ENCODE peak calls at places on chromosomes 12 and 14, in nine cellular contexts. One of them, this sample, is unnamed.

GRCh38 chr14:55802986-55803431 is 223.0 kb downstream of the KTN1 start:
- DNase-seq in RCC 7860: peak
- DNase-seq in stimulated activated CD4-positive, alpha-beta T cell treated with anti-CD3 and anti-CD28 coated beads, Interleukin-15, amount 100 ng/mL, for 1 hour: no peak
- DNase-seq in non-pigmented ciliary epithelial cell: no peak
- DNase-seq in Right ventricle myocardium superior: no peak
- DNase-seq in CD4-positive, CD25-positive, alpha-beta regulatory T cell: no peak
- DNase-seq in amygdala: no peak
- DNase-seq in neural progenitor cell: no peak
- DNase-seq in HuH-7.5: no peak
- DNase-seq in this sample: peak

GRCh38 chr12:3436496-3437060 is 54.4 kb upstream of the PRMT8 start:
- DNase-seq in RCC 7860: no peak
- DNase-seq in stimulated activated CD4-positive, alpha-beta T cell treated with anti-CD3 and anti-CD28 coated beads, Interleukin-15, amount 100 ng/mL, for 1 hour: no peak
- DNase-seq in non-pigmented ciliary epithelial cell: no peak
- DNase-seq in Right ventricle myocardium superior: no peak
- DNase-seq in CD4-positive, CD25-positive, alpha-beta regulatory T cell: no peak
- DNase-seq in amygdala: no peak
- DNase-seq in neural progenitor cell: no peak
- DNase-seq in HuH-7.5: no peak
- DNase-seq in this sample: no peak

GRCh38 chr12:102883204-102883799 is 33.7 kb downstream of the PAH start:
- DNase-seq in RCC 7860: no peak
- DNase-seq in stimulated activated CD4-positive, alpha-beta T cell treated with anti-CD3 and anti-CD28 coated beads, Interleukin-15, amount 100 ng/mL, for 1 hour: no peak
- DNase-seq in non-pigmented ciliary epithelial cell: no peak
- DNase-seq in Right ventricle myocardium superior: peak
- DNase-seq in CD4-positive, CD25-positive, alpha-beta regulatory T cell: peak
- DNase-seq in amygdala: peak
- DNase-seq in neural progenitor cell: peak
- DNase-seq in HuH-7.5: peak
- DNase-seq in this sample: peak

GRCh38 chr14:105153331-105153731 is 15.2 kb downstream of the JAG2 start:
- DNase-seq in RCC 7860: no peak
- DNase-seq in stimulated activated CD4-positive, alpha-beta T cell treated with anti-CD3 and anti-CD28 coated beads, Interleukin-15, amount 100 ng/mL, for 1 hour: no peak
- DNase-seq in non-pigmented ciliary epithelial cell: no peak
- DNase-seq in Right ventricle myocardium superior: peak
- DNase-seq in CD4-positive, CD25-positive, alpha-beta regulatory T cell: no peak
- DNase-seq in amygdala: no peak
- DNase-seq in neural progenitor cell: no peak
- DNase-seq in HuH-7.5: no peak
- DNase-seq in this sample: no peak

GRCh38 chr14:75969126-75969525 is 12.7 kb downstream of the TGFB3 start:
- DNase-seq in RCC 7860: no peak
- DNase-seq in stimulated activated CD4-positive, alpha-beta T cell treated with anti-CD3 and anti-CD28 coated beads, Interleukin-15, amount 100 ng/mL, for 1 hour: no peak
- DNase-seq in non-pigmented ciliary epithelial cell: no peak
- DNase-seq in Right ventricle myocardium superior: no peak
- DNase-seq in CD4-positive, CD25-positive, alpha-beta regulatory T cell: no peak
- DNase-seq in amygdala: no peak
- DNase-seq in neural progenitor cell: no peak
- DNase-seq in HuH-7.5: no peak
- DNase-seq in this sample: no peak

GRCh38 chr12:3132636-3133409 is 55.6 kb downstream of the TSPAN9 start:
- DNase-seq in RCC 7860: no peak
- DNase-seq in stimulated activated CD4-positive, alpha-beta T cell treated with anti-CD3 and anti-CD28 coated beads, Interleukin-15, amount 100 ng/mL, for 1 hour: no peak
- DNase-seq in non-pigmented ciliary epithelial cell: no peak
- DNase-seq in Right ventricle myocardium superior: peak
- DNase-seq in CD4-positive, CD25-positive, alpha-beta regulatory T cell: no peak
- DNase-seq in amygdala: no peak
- DNase-seq in neural progenitor cell: no peak
- DNase-seq in HuH-7.5: no peak
- DNase-seq in this sample: peak

GRCh38 chr14:19800282-19801117 is 3.1 kb upstream of the OR4N2 start:
- DNase-seq in RCC 7860: no peak
- DNase-seq in stimulated activated CD4-positive, alpha-beta T cell treated with anti-CD3 and anti-CD28 coated beads, Interleukin-15, amount 100 ng/mL, for 1 hour: no peak
- DNase-seq in non-pigmented ciliary epithelial cell: no peak
- DNase-seq in Right ventricle myocardium superior: no peak
- DNase-seq in CD4-positive, CD25-positive, alpha-beta regulatory T cell: no peak
- DNase-seq in amygdala: peak
- DNase-seq in neural progenitor cell: no peak
- DNase-seq in HuH-7.5: no peak
- DNase-seq in this sample: no peak

GRCh38 chr12:31260840-31261239 is 65.1 kb downstream of the SINHCAF start:
- DNase-seq in RCC 7860: no peak
- DNase-seq in stimulated activated CD4-positive, alpha-beta T cell treated with anti-CD3 and anti-CD28 coated beads, Interleukin-15, amount 100 ng/mL, for 1 hour: no peak
- DNase-seq in non-pigmented ciliary epithelial cell: no peak
- DNase-seq in Right ventricle myocardium superior: no peak
- DNase-seq in CD4-positive, CD25-positive, alpha-beta regulatory T cell: no peak
- DNase-seq in amygdala: no peak
- DNase-seq in neural progenitor cell: no peak
- DNase-seq in HuH-7.5: no peak
- DNase-seq in this sample: no peak

GRCh38 chr12:6363330-6364036 is 11.9 kb downstream of the SCNN1A start:
- DNase-seq in RCC 7860: no peak
- DNase-seq in stimulated activated CD4-positive, alpha-beta T cell treated with anti-CD3 and anti-CD28 coated beads, Interleukin-15, amount 100 ng/mL, for 1 hour: peak
- DNase-seq in non-pigmented ciliary epithelial cell: no peak
- DNase-seq in Right ventricle myocardium superior: peak
- DNase-seq in CD4-positive, CD25-positive, alpha-beta regulatory T cell: peak
- DNase-seq in amygdala: no peak
- DNase-seq in neural progenitor cell: peak
- DNase-seq in HuH-7.5: peak
- DNase-seq in this sample: no peak

GRCh38 chr14:31071151-31071550 is 45.0 kb upstream of the STRN3 start:
- DNase-seq in RCC 7860: no peak
- DNase-seq in stimulated activated CD4-positive, alpha-beta T cell treated with anti-CD3 and anti-CD28 coated beads, Interleukin-15, amount 100 ng/mL, for 1 hour: no peak
- DNase-seq in non-pigmented ciliary epithelial cell: no peak
- DNase-seq in Right ventricle myocardium superior: no peak
- DNase-seq in CD4-positive, CD25-positive, alpha-beta regulatory T cell: no peak
- DNase-seq in amygdala: no peak
- DNase-seq in neural progenitor cell: no peak
- DNase-seq in HuH-7.5: no peak
- DNase-seq in this sample: peak

GRCh38 chr12:130634866-130635265 is 81.2 kb downstream of the RIMBP2 start:
- DNase-seq in RCC 7860: no peak
- DNase-seq in stimulated activated CD4-positive, alpha-beta T cell treated with anti-CD3 and anti-CD28 coated beads, Interleukin-15, amount 100 ng/mL, for 1 hour: no peak
- DNase-seq in non-pigmented ciliary epithelial cell: no peak
- DNase-seq in Right ventricle myocardium superior: no peak
- DNase-seq in CD4-positive, CD25-positive, alpha-beta regulatory T cell: no peak
- DNase-seq in amygdala: no peak
- DNase-seq in neural progenitor cell: no peak
- DNase-seq in HuH-7.5: no peak
- DNase-seq in this sample: no peak

GRCh38 chr14:50363734-50364113 is 33.0 kb downstream of the CDKL1 start:
- DNase-seq in RCC 7860: no peak
- DNase-seq in stimulated activated CD4-positive, alpha-beta T cell treated with anti-CD3 and anti-CD28 coated beads, Interleukin-15, amount 100 ng/mL, for 1 hour: no peak
- DNase-seq in non-pigmented ciliary epithelial cell: no peak
- DNase-seq in Right ventricle myocardium superior: no peak
- DNase-seq in CD4-positive, CD25-positive, alpha-beta regulatory T cell: no peak
- DNase-seq in amygdala: no peak
- DNase-seq in neural progenitor cell: no peak
- DNase-seq in HuH-7.5: no peak
- DNase-seq in this sample: no peak

GRCh38 chr12:13390921-13391320 is 194.4 kb downstream of the EMP1 start:
- DNase-seq in RCC 7860: no peak
- DNase-seq in stimulated activated CD4-positive, alpha-beta T cell treated with anti-CD3 and anti-CD28 coated beads, Interleukin-15, amount 100 ng/mL, for 1 hour: no peak
- DNase-seq in non-pigmented ciliary epithelial cell: no peak
- DNase-seq in Right ventricle myocardium superior: no peak
- DNase-seq in CD4-positive, CD25-positive, alpha-beta regulatory T cell: no peak
- DNase-seq in amygdala: no peak
- DNase-seq in neural progenitor cell: no peak
- DNase-seq in HuH-7.5: no peak
- DNase-seq in this sample: no peak

GRCh38 chr14:82451675-82452074 is 918.0 kb upstream of the SEL1L start:
- DNase-seq in RCC 7860: no peak
- DNase-seq in stimulated activated CD4-positive, alpha-beta T cell treated with anti-CD3 and anti-CD28 coated beads, Interleukin-15, amount 100 ng/mL, for 1 hour: no peak
- DNase-seq in non-pigmented ciliary epithelial cell: no peak
- DNase-seq in Right ventricle myocardium superior: no peak
- DNase-seq in CD4-positive, CD25-positive, alpha-beta regulatory T cell: no peak
- DNase-seq in amygdala: no peak
- DNase-seq in neural progenitor cell: no peak
- DNase-seq in HuH-7.5: no peak
- DNase-seq in this sample: no peak

GRCh38 chr12:24822121-24822899 is 126.6 kb downstream of the BCAT1 start:
- DNase-seq in RCC 7860: peak
- DNase-seq in stimulated activated CD4-positive, alpha-beta T cell treated with anti-CD3 and anti-CD28 coated beads, Interleukin-15, amount 100 ng/mL, for 1 hour: no peak
- DNase-seq in non-pigmented ciliary epithelial cell: peak
- DNase-seq in Right ventricle myocardium superior: no peak
- DNase-seq in CD4-positive, CD25-positive, alpha-beta regulatory T cell: no peak
- DNase-seq in amygdala: no peak
- DNase-seq in neural progenitor cell: no peak
- DNase-seq in HuH-7.5: no peak
- DNase-seq in this sample: peak

GRCh38 chr12:62536546-62536945 is 69.9 kb downstream of the MON2 start:
- DNase-seq in RCC 7860: no peak
- DNase-seq in stimulated activated CD4-positive, alpha-beta T cell treated with anti-CD3 and anti-CD28 coated beads, Interleukin-15, amount 100 ng/mL, for 1 hour: no peak
- DNase-seq in non-pigmented ciliary epithelial cell: no peak
- DNase-seq in Right ventricle myocardium superior: no peak
- DNase-seq in CD4-positive, CD25-positive, alpha-beta regulatory T cell: no peak
- DNase-seq in amygdala: no peak
- DNase-seq in neural progenitor cell: no peak
- DNase-seq in HuH-7.5: no peak
- DNase-seq in this sample: no peak

GRCh38 chr12:12975322-12976077 is 23.5 kb upstream of the GPRC5D start:
- DNase-seq in RCC 7860: peak
- DNase-seq in stimulated activated CD4-positive, alpha-beta T cell treated with anti-CD3 and anti-CD28 coated beads, Interleukin-15, amount 100 ng/mL, for 1 hour: no peak
- DNase-seq in non-pigmented ciliary epithelial cell: no peak
- DNase-seq in Right ventricle myocardium superior: no peak
- DNase-seq in CD4-positive, CD25-positive, alpha-beta regulatory T cell: no peak
- DNase-seq in amygdala: peak
- DNase-seq in neural progenitor cell: peak
- DNase-seq in HuH-7.5: no peak
- DNase-seq in this sample: peak

GRCh38 chr12:46101121-46101869 is 110.9 kb upstream of the SCAF11 start:
- DNase-seq in RCC 7860: peak
- DNase-seq in stimulated activated CD4-positive, alpha-beta T cell treated with anti-CD3 and anti-CD28 coated beads, Interleukin-15, amount 100 ng/mL, for 1 hour: no peak
- DNase-seq in non-pigmented ciliary epithelial cell: no peak
- DNase-seq in Right ventricle myocardium superior: no peak
- DNase-seq in CD4-positive, CD25-positive, alpha-beta regulatory T cell: no peak
- DNase-seq in amygdala: no peak
- DNase-seq in neural progenitor cell: peak
- DNase-seq in HuH-7.5: no peak
- DNase-seq in this sample: no peak

GRCh38 chr12:59484575-59484974 is 111.3 kb upstream of the SLC16A7 start:
- DNase-seq in RCC 7860: no peak
- DNase-seq in stimulated activated CD4-positive, alpha-beta T cell treated with anti-CD3 and anti-CD28 coated beads, Interleukin-15, amount 100 ng/mL, for 1 hour: no peak
- DNase-seq in non-pigmented ciliary epithelial cell: no peak
- DNase-seq in Right ventricle myocardium superior: no peak
- DNase-seq in CD4-positive, CD25-positive, alpha-beta regulatory T cell: no peak
- DNase-seq in amygdala: no peak
- DNase-seq in neural progenitor cell: no peak
- DNase-seq in HuH-7.5: no peak
- DNase-seq in this sample: no peak

GRCh38 chr14:104223101-104223809 is 84.9 kb downstream of the KIF26A start:
- DNase-seq in RCC 7860: no peak
- DNase-seq in stimulated activated CD4-positive, alpha-beta T cell treated with anti-CD3 and anti-CD28 coated beads, Interleukin-15, amount 100 ng/mL, for 1 hour: no peak
- DNase-seq in non-pigmented ciliary epithelial cell: no peak
- DNase-seq in Right ventricle myocardium superior: no peak
- DNase-seq in CD4-positive, CD25-positive, alpha-beta regulatory T cell: no peak
- DNase-seq in amygdala: no peak
- DNase-seq in neural progenitor cell: no peak
- DNase-seq in HuH-7.5: no peak
- DNase-seq in this sample: no peak

GRCh38 chr12:31387466-31387865 is 61.5 kb upstream of the SINHCAF start:
- DNase-seq in RCC 7860: no peak
- DNase-seq in stimulated activated CD4-positive, alpha-beta T cell treated with anti-CD3 and anti-CD28 coated beads, Interleukin-15, amount 100 ng/mL, for 1 hour: no peak
- DNase-seq in non-pigmented ciliary epithelial cell: no peak
- DNase-seq in Right ventricle myocardium superior: no peak
- DNase-seq in CD4-positive, CD25-positive, alpha-beta regulatory T cell: no peak
- DNase-seq in amygdala: no peak
- DNase-seq in neural progenitor cell: peak
- DNase-seq in HuH-7.5: no peak
- DNase-seq in this sample: no peak

GRCh38 chr12:57863676-57864075 is 17.1 kb upstream of the CTDSP2 start:
- DNase-seq in RCC 7860: no peak
- DNase-seq in stimulated activated CD4-positive, alpha-beta T cell treated with anti-CD3 and anti-CD28 coated beads, Interleukin-15, amount 100 ng/mL, for 1 hour: no peak
- DNase-seq in non-pigmented ciliary epithelial cell: no peak
- DNase-seq in Right ventricle myocardium superior: no peak
- DNase-seq in CD4-positive, CD25-positive, alpha-beta regulatory T cell: no peak
- DNase-seq in amygdala: no peak
- DNase-seq in neural progenitor cell: no peak
- DNase-seq in HuH-7.5: no peak
- DNase-seq in this sample: no peak

GRCh38 chr12:131487379-131488129 is 223.3 kb upstream of the SFSWAP start:
- DNase-seq in RCC 7860: peak
- DNase-seq in stimulated activated CD4-positive, alpha-beta T cell treated with anti-CD3 and anti-CD28 coated beads, Interleukin-15, amount 100 ng/mL, for 1 hour: no peak
- DNase-seq in non-pigmented ciliary epithelial cell: no peak
- DNase-seq in Right ventricle myocardium superior: no peak
- DNase-seq in CD4-positive, CD25-positive, alpha-beta regulatory T cell: no peak
- DNase-seq in amygdala: no peak
- DNase-seq in neural progenitor cell: no peak
- DNase-seq in HuH-7.5: no peak
- DNase-seq in this sample: no peak

GRCh38 chr14:103628221-103628683 is 759 bp upstream of the KLC1 start:
- DNase-seq in RCC 7860: peak
- DNase-seq in stimulated activated CD4-positive, alpha-beta T cell treated with anti-CD3 and anti-CD28 coated beads, Interleukin-15, amount 100 ng/mL, for 1 hour: no peak
- DNase-seq in non-pigmented ciliary epithelial cell: no peak
- DNase-seq in Right ventricle myocardium superior: peak
- DNase-seq in CD4-positive, CD25-positive, alpha-beta regulatory T cell: peak
- DNase-seq in amygdala: peak
- DNase-seq in neural progenitor cell: peak
- DNase-seq in HuH-7.5: peak
- DNase-seq in this sample: peak

GRCh38 chr14:101222362-101223090 is 319.0 kb upstream of the RTL1 start:
- DNase-seq in RCC 7860: no peak
- DNase-seq in stimulated activated CD4-positive, alpha-beta T cell treated with anti-CD3 and anti-CD28 coated beads, Interleukin-15, amount 100 ng/mL, for 1 hour: no peak
- DNase-seq in non-pigmented ciliary epithelial cell: no peak
- DNase-seq in Right ventricle myocardium superior: no peak
- DNase-seq in CD4-positive, CD25-positive, alpha-beta regulatory T cell: no peak
- DNase-seq in amygdala: no peak
- DNase-seq in neural progenitor cell: peak
- DNase-seq in HuH-7.5: no peak
- DNase-seq in this sample: no peak

GRCh38 chr12:106914796-106915634 is 40.7 kb upstream of the TMEM263 start:
- DNase-seq in RCC 7860: no peak
- DNase-seq in stimulated activated CD4-positive, alpha-beta T cell treated with anti-CD3 and anti-CD28 coated beads, Interleukin-15, amount 100 ng/mL, for 1 hour: no peak
- DNase-seq in non-pigmented ciliary epithelial cell: no peak
- DNase-seq in Right ventricle myocardium superior: no peak
- DNase-seq in CD4-positive, CD25-positive, alpha-beta regulatory T cell: no peak
- DNase-seq in amygdala: no peak
- DNase-seq in neural progenitor cell: no peak
- DNase-seq in HuH-7.5: no peak
- DNase-seq in this sample: no peak

GRCh38 chr14:76337619-76338545 is 38.1 kb upstream of the ESRRB start:
- DNase-seq in RCC 7860: no peak
- DNase-seq in stimulated activated CD4-positive, alpha-beta T cell treated with anti-CD3 and anti-CD28 coated beads, Interleukin-15, amount 100 ng/mL, for 1 hour: no peak
- DNase-seq in non-pigmented ciliary epithelial cell: no peak
- DNase-seq in Right ventricle myocardium superior: no peak
- DNase-seq in CD4-positive, CD25-positive, alpha-beta regulatory T cell: no peak
- DNase-seq in amygdala: no peak
- DNase-seq in neural progenitor cell: no peak
- DNase-seq in HuH-7.5: no peak
- DNase-seq in this sample: no peak

GRCh38 chr14:104553166-104554087 is 26.1 kb upstream of the C14orf180 start:
- DNase-seq in RCC 7860: no peak
- DNase-seq in stimulated activated CD4-positive, alpha-beta T cell treated with anti-CD3 and anti-CD28 coated beads, Interleukin-15, amount 100 ng/mL, for 1 hour: no peak
- DNase-seq in non-pigmented ciliary epithelial cell: no peak
- DNase-seq in Right ventricle myocardium superior: no peak
- DNase-seq in CD4-positive, CD25-positive, alpha-beta regulatory T cell: no peak
- DNase-seq in amygdala: no peak
- DNase-seq in neural progenitor cell: no peak
- DNase-seq in HuH-7.5: no peak
- DNase-seq in this sample: no peak

GRCh38 chr14:94011795-94012194 is 14.3 kb upstream of the OTUB2 start:
- DNase-seq in RCC 7860: no peak
- DNase-seq in stimulated activated CD4-positive, alpha-beta T cell treated with anti-CD3 and anti-CD28 coated beads, Interleukin-15, amount 100 ng/mL, for 1 hour: no peak
- DNase-seq in non-pigmented ciliary epithelial cell: no peak
- DNase-seq in Right ventricle myocardium superior: no peak
- DNase-seq in CD4-positive, CD25-positive, alpha-beta regulatory T cell: no peak
- DNase-seq in amygdala: no peak
- DNase-seq in neural progenitor cell: no peak
- DNase-seq in HuH-7.5: no peak
- DNase-seq in this sample: peak

GRCh38 chr14:105347587-105347968 is 33.0 kb downstream of the PACS2 start:
- DNase-seq in RCC 7860: no peak
- DNase-seq in stimulated activated CD4-positive, alpha-beta T cell treated with anti-CD3 and anti-CD28 coated beads, Interleukin-15, amount 100 ng/mL, for 1 hour: no peak
- DNase-seq in non-pigmented ciliary epithelial cell: no peak
- DNase-seq in Right ventricle myocardium superior: no peak
- DNase-seq in CD4-positive, CD25-positive, alpha-beta regulatory T cell: no peak
- DNase-seq in amygdala: no peak
- DNase-seq in neural progenitor cell: no peak
- DNase-seq in HuH-7.5: no peak
- DNase-seq in this sample: no peak

GRCh38 chr14:46034305-46034704 is 617.3 kb downstream of the RPL10L start:
- DNase-seq in RCC 7860: no peak
- DNase-seq in stimulated activated CD4-positive, alpha-beta T cell treated with anti-CD3 and anti-CD28 coated beads, Interleukin-15, amount 100 ng/mL, for 1 hour: no peak
- DNase-seq in non-pigmented ciliary epithelial cell: no peak
- DNase-seq in Right ventricle myocardium superior: no peak
- DNase-seq in CD4-positive, CD25-positive, alpha-beta regulatory T cell: no peak
- DNase-seq in amygdala: no peak
- DNase-seq in neural progenitor cell: peak
- DNase-seq in HuH-7.5: no peak
- DNase-seq in this sample: no peak

This sample was measured in HFFc6.